ENCODE peak calls at places on chromosomes 1 and 21, in five cellular contexts. S, F, X, J and D are unnamed samples.

GRCh38 chr21:45362748-45363145 is 42.2 kb upstream of the COL18A1 start:
- DNase-seq in S (no peak), F (no peak), X (no peak), J (no peak), D (no peak)

GRCh38 chr1:27427329-27427728 is 34.9 kb downstream of the GPR3 start:
- DNase-seq in S (no peak), F (no peak), X (no peak), J (no peak), D (no peak)

GRCh38 chr1:58895559-58896135 is 111.8 kb upstream of the JUN start:
- DNase-seq in S (no peak), F (no peak), X (no peak), J (no peak), D (no peak)

GRCh38 chr1:200038645-200038986 is 11.1 kb downstream of the NR5A2 start:
- DNase-seq in S (no peak), F (no peak), X (no peak), J (peak), D (no peak)

GRCh38 chr1:71638081-71638766 is 557.4 kb upstream of the ZRANB2 start:
- DNase-seq in S (no peak), F (no peak), X (no peak), J (no peak), D (no peak)

GRCh38 chr1:20069932-20070331 is at the start of gene PLA2G5:
- DNase-seq in S (no peak), F (no peak), X (no peak), J (no peak), D (no peak)

GRCh38 chr1:180269848-180270766 is 40.0 kb downstream of the LHX4 start:
- DNase-seq in S (no peak), F (no peak), X (no peak), J (no peak), D (no peak)

GRCh38 chr1:916173-917075 is 7.3 kb upstream of the SAMD11 start:
- DNase-seq in S (no peak), F (no peak), X (no peak), J (peak), D (no peak)

GRCh38 chr1:84386716-84387479 is 11.4 kb upstream of the DNASE2B start:
- DNase-seq in S (no peak), F (no peak), X (no peak), J (no peak), D (no peak)

GRCh38 chr1:29503441-29503840 is 267.1 kb downstream of the PTPRU start:
- DNase-seq in S (no peak), F (no peak), X (no peak), J (no peak), D (no peak)

GRCh38 chr1:100713636-100714035 is 5.9 kb upstream of the VCAM1 start:
- DNase-seq in S (no peak), F (no peak), X (no peak), J (no peak), D (no peak)

GRCh38 chr1:186236921-186237320 is 138.1 kb downstream of the TPR start:
- DNase-seq in S (no peak), F (peak), X (peak), J (no peak), D (no peak)

GRCh38 chr1:41396084-41396483 is 34.9 kb downstream of the FOXO6 start:
- DNase-seq in S (no peak), F (no peak), X (no peak), J (no peak), D (no peak)

GRCh38 chr1:71835442-71835813 is 446.9 kb downstream of the NEGR1 start:
- DNase-seq in S (no peak), F (no peak), X (no peak), J (no peak), D (no peak)

GRCh38 chr1:59116920-59117542 is 179.9 kb upstream of the FGGY start:
- DNase-seq in S (no peak), F (peak), X (no peak), J (no peak), D (no peak)

GRCh38 chr1:10629091-10629815 is 154.5 kb downstream of the PEX14 start:
- DNase-seq in S (no peak), F (no peak), X (no peak), J (peak), D (no peak)

GRCh38 chr1:229759037-229759435 is 133.0 kb downstream of the URB2 start:
- DNase-seq in S (no peak), F (no peak), X (no peak), J (no peak), D (no peak)

GRCh38 chr1:8137406-8138244 is 111.5 kb upstream of the ERRFI1 start:
- DNase-seq in S (no peak), F (no peak), X (peak), J (no peak), D (peak)

GRCh38 chr1:19730232-19730631 is 65.6 kb downstream of the HTR6 start:
- DNase-seq in S (no peak), F (no peak), X (no peak), J (no peak), D (no peak)

GRCh38 chr1:112247036-112247597 is 148.9 kb upstream of the CTTNBP2NL start:
- DNase-seq in S (no peak), F (no peak), X (no peak), J (no peak), D (no peak)

GRCh38 chr1:205983925-205984725 is 19.1 kb downstream of the RAB7B start:
- DNase-seq in S (no peak), F (peak), X (peak), J (peak), D (peak)

GRCh38 chr1:160460214-160460642 is 59.9 kb downstream of the VANGL2 start:
- DNase-seq in S (peak), F (no peak), X (no peak), J (no peak), D (no peak)

GRCh38 chr1:90707363-90707710 is 9.8 kb downstream of the BARHL2 start:
- DNase-seq in S (no peak), F (peak), X (no peak), J (no peak), D (no peak)

GRCh38 chr1:22415489-22415888 is 36.2 kb upstream of the ZBTB40 start:
- DNase-seq in S (no peak), F (no peak), X (no peak), J (no peak), D (no peak)

GRCh38 chr1:92483442-92484170 is 3.1 kb downstream of the GFI1 start:
- DNase-seq in S (no peak), F (no peak), X (no peak), J (peak), D (no peak)

GRCh38 chr1:204377800-204378608 is 18.3 kb upstream of the PLEKHA6 start:
- DNase-seq in S (no peak), F (peak), X (no peak), J (peak), D (no peak)

GRCh38 chr1:22166439-22166838 is 23.5 kb upstream of the WNT4 start:
- DNase-seq in S (no peak), F (no peak), X (no peak), J (no peak), D (no peak)

DNA sequence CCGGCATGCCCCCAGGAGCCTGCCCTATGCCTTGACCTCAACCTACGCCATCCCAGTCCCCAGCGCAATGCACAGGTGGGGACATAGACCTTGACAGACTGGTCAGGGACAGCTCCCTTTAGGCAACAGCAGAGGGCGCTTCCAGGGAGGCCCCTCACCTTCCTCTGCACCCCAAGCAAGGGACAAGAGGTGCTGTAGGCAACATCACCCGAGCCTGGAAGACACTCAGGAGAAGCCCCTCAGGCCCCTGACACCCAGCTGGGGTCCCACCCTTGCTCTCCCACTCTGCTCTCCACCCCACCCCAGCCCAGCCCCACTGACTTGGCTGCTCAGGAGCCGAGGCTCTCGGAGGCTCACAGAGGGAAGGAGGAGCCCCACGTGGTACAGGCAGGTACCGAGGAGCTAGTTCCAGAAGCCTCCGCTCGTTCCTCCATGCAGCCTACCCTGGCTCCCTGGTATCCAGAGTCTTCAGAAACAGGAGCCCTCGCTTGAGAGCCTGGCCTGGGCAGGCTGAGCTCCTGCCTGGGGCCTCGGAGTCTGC is 2.4 kb upstream of the WNT3A start:
- DNase-seq in S (no peak), F (peak), X (peak), J (peak), D (peak)
- TF ChIP-seq CTCF in S (peak), F (peak), X (peak), J (peak), D (peak)

GRCh38 chr1:68624233-68624632 is 127.4 kb upstream of the DEPDC1 start:
- DNase-seq in S (no peak), F (no peak), X (no peak), J (no peak), D (no peak)

GRCh38 chr1:68625636-68626035 is 128.8 kb upstream of the DEPDC1 start:
- DNase-seq in S (no peak), F (no peak), X (no peak), J (no peak), D (no peak)

GRCh38 chr1:68620575-68620974 is 123.7 kb upstream of the DEPDC1 start:
- DNase-seq in S (no peak), F (peak), X (no peak), J (no peak), D (no peak)

GRCh38 chr1:68623700-68624099 is 126.8 kb upstream of the DEPDC1 start:
- DNase-seq in S (no peak), F (no peak), X (no peak), J (no peak), D (no peak)
- TF ChIP-seq REST in S (no peak), F (no peak), X (no peak), J (no peak), D (no peak)

DNA sequence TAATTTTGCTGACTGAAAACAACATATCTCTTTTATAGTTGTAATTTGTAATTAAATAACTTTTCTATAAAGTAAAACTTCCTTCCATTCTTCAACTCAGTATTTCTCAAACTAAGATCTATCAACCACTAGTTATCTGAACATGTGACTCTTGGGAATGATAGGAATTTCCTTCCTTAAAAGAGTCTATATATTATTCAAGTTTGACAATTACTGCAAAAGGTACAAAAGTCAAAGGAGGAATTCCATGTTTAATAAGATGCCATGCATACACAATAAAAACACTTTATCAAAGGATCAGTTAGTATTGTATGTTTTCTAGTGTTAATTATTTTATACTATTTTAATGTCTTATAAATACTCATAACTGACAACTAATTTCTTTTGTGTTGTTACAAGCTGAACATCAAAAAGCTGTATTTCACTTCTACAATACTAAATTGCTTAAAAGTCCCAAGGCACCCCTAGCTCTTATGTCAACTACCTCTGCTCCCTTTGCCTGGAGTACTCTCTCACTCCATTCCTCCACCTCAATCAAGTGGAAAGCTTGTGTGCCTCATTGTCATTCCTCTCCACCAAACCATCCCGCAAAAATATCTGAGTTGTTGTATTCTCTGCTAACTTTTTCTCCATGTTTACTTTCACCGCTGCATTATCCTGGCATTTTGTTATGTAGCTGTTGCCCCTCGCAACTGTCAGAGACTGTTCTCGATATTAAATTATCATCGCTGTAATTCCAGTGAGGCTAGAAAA is 67.9 kb downstream of the SLC44A5 start:
- DNase-seq in S (no peak), F (no peak), X (no peak), J (no peak), D (no peak)
- TF ChIP-seq SIN3A in S (no peak), F (no peak), X (no peak), J (no peak), D (no peak)

GRCh38 chr1:244705268-244706234 is 52.6 kb downstream of the DESI2 start:
- DNase-seq in S (no peak), F (no peak), X (no peak), J (no peak), D (no peak)
- TF ChIP-seq CTCF in S (no peak), F (no peak), X (no peak), J (no peak), D (no peak)

GRCh38 chr1:220791959-220792358 is 5.2 kb downstream of the MTARC1 start:
- DNase-seq in S (no peak), F (no peak), X (no peak), J (no peak), D (no peak)

GRCh38 chr1:220789532-220790147 is 2.9 kb downstream of the MTARC1 start:
- DNase-seq in S (no peak), F (no peak), X (no peak), J (no peak), D (no peak)

GRCh38 chr1:220788900-220789299 is 2.2 kb downstream of the MTARC1 start:
- DNase-seq in S (no peak), F (no peak), X (no peak), J (no peak), D (no peak)

GRCh38 chr1:220788146-220788545 is 1.4 kb downstream of the MTARC1 start:
- DNase-seq in S (no peak), F (no peak), X (no peak), J (no peak), D (no peak)

DNA sequence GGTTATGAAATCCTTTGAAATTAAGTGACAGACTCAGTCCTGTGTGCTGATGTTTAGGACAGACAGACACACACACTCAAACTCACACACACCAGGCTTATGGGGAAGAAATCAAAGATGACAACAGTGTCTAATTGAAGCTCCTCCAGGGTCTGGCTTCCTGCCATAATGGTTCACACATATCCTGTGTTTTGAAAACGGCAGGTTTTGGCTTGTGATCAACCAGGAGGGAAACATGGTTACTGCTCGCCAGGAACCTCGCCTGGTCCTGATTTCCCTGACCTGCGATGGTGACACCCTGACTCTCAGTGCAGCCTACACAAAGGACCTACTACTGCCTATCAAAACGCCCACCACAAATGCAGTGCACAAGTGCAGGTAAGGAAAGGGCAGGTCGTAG is 4.6 kb downstream of the MTARC1 start:
- DNase-seq in S (no peak), F (no peak), X (no peak), J (peak), D (no peak)
- TF ChIP-seq REST in S (no peak), F (no peak), X (no peak), J (no peak), D (no peak)

GRCh38 chr1:6378096-6378746 is 15.3 kb downstream of the ACOT7 start:
- DNase-seq in S (no peak), F (peak), X (no peak), J (peak), D (no peak)
- TF ChIP-seq SIN3A in S (no peak), F (no peak), X (no peak), J (no peak), D (no peak)

GRCh38 chr1:64663654-64664053 is 81.2 kb upstream of the RAVER2 start:
- DNase-seq in S (no peak), F (peak), X (no peak), J (peak), D (no peak)
- TF ChIP-seq CTCF in S (peak), F (peak), X (no peak), J (peak), D (peak)